ENCODE peak calls at places on chromosomes 7 and 10, in eight cellular contexts. One of them, this sample, is unnamed.

GRCh38 chr10:110207805-110208613 is 604 bp downstream of the MXI1 start:
- DNase-seq in NCI-H1105: no peak
- DNase-seq in T follicular helper cell: peak; percentile 46
- DNase-seq in AML-193: peak; percentile 47
- DNase-seq in activated CD8-positive, alpha-beta memory T cell treated with anti-CD3 and anti-CD28 coated beads for 24 hours: peak; percentile 74
- DNase-seq in naive thymus-derived CD8-positive, alpha-beta T cell: peak; percentile 36
- DNase-seq in upper lobe of left lung: peak; percentile 83
- DNase-seq in A172: no peak
- DNase-seq in this sample: peak; percentile 37

GRCh38 chr7:72438491-72438890 is 26.4 kb upstream of the CALN1 start:
- DNase-seq in NCI-H1105: no peak
- DNase-seq in T follicular helper cell: no peak
- DNase-seq in AML-193: no peak
- DNase-seq in activated CD8-positive, alpha-beta memory T cell treated with anti-CD3 and anti-CD28 coated beads for 24 hours: no peak
- DNase-seq in naive thymus-derived CD8-positive, alpha-beta T cell: no peak
- DNase-seq in upper lobe of left lung: no peak
- DNase-seq in A172: no peak
- DNase-seq in this sample: no peak

GRCh38 chr10:110500515-110500905 is 2.8 kb downstream of the DUSP5 start:
- DNase-seq in NCI-H1105: no peak
- DNase-seq in T follicular helper cell: no peak
- DNase-seq in AML-193: no peak
- DNase-seq in activated CD8-positive, alpha-beta memory T cell treated with anti-CD3 and anti-CD28 coated beads for 24 hours: no peak
- DNase-seq in naive thymus-derived CD8-positive, alpha-beta T cell: no peak
- DNase-seq in upper lobe of left lung: no peak
- DNase-seq in A172: peak; percentile 77
- DNase-seq in this sample: no peak

GRCh38 chr10:112307631-112308502 is 24.7 kb downstream of the TECTB start:
- DNase-seq in NCI-H1105: no peak
- DNase-seq in T follicular helper cell: no peak
- DNase-seq in AML-193: no peak
- DNase-seq in activated CD8-positive, alpha-beta memory T cell treated with anti-CD3 and anti-CD28 coated beads for 24 hours: peak; percentile 57
- DNase-seq in naive thymus-derived CD8-positive, alpha-beta T cell: no peak
- DNase-seq in upper lobe of left lung: no peak
- DNase-seq in A172: peak; percentile 55
- DNase-seq in this sample: no peak

GRCh38 chr10:129904323-129904722 is 59.8 kb downstream of the EBF3 start:
- DNase-seq in NCI-H1105: no peak
- DNase-seq in T follicular helper cell: no peak
- DNase-seq in AML-193: no peak
- DNase-seq in activated CD8-positive, alpha-beta memory T cell treated with anti-CD3 and anti-CD28 coated beads for 24 hours: no peak
- DNase-seq in naive thymus-derived CD8-positive, alpha-beta T cell: no peak
- DNase-seq in upper lobe of left lung: no peak
- DNase-seq in A172: no peak
- DNase-seq in this sample: no peak

GRCh38 chr10:73923935-73924598 is 13.1 kb downstream of the PLAU start:
- DNase-seq in NCI-H1105: no peak
- DNase-seq in T follicular helper cell: no peak
- DNase-seq in AML-193: no peak
- DNase-seq in activated CD8-positive, alpha-beta memory T cell treated with anti-CD3 and anti-CD28 coated beads for 24 hours: no peak
- DNase-seq in naive thymus-derived CD8-positive, alpha-beta T cell: no peak
- DNase-seq in upper lobe of left lung: no peak
- DNase-seq in A172: no peak
- DNase-seq in this sample: no peak

GRCh38 chr10:100653957-100654834 is 91.2 kb upstream of the PAX2 start:
- DNase-seq in NCI-H1105: no peak
- DNase-seq in T follicular helper cell: no peak
- DNase-seq in AML-193: no peak
- DNase-seq in activated CD8-positive, alpha-beta memory T cell treated with anti-CD3 and anti-CD28 coated beads for 24 hours: peak; percentile 71
- DNase-seq in naive thymus-derived CD8-positive, alpha-beta T cell: no peak
- DNase-seq in upper lobe of left lung: peak; percentile 82
- DNase-seq in A172: peak; percentile 63
- DNase-seq in this sample: no peak

GRCh38 chr7:22352812-22353340 is 4.1 kb downstream of the RAPGEF5 start:
- DNase-seq in NCI-H1105: no peak
- DNase-seq in T follicular helper cell: no peak
- DNase-seq in AML-193: no peak
- DNase-seq in activated CD8-positive, alpha-beta memory T cell treated with anti-CD3 and anti-CD28 coated beads for 24 hours: no peak
- DNase-seq in naive thymus-derived CD8-positive, alpha-beta T cell: no peak
- DNase-seq in upper lobe of left lung: no peak
- DNase-seq in A172: no peak
- DNase-seq in this sample: no peak

GRCh38 chr10:113026679-113027078 is 76.6 kb downstream of the TCF7L2 start:
- DNase-seq in NCI-H1105: no peak
- DNase-seq in T follicular helper cell: no peak
- DNase-seq in AML-193: no peak
- DNase-seq in activated CD8-positive, alpha-beta memory T cell treated with anti-CD3 and anti-CD28 coated beads for 24 hours: no peak
- DNase-seq in naive thymus-derived CD8-positive, alpha-beta T cell: no peak
- DNase-seq in upper lobe of left lung: no peak
- DNase-seq in A172: peak; percentile 53
- DNase-seq in this sample: no peak

GRCh38 chr10:3330687-3331086 is 158.1 kb upstream of the PITRM1 start:
- DNase-seq in NCI-H1105: no peak
- DNase-seq in T follicular helper cell: no peak
- DNase-seq in AML-193: no peak
- DNase-seq in activated CD8-positive, alpha-beta memory T cell treated with anti-CD3 and anti-CD28 coated beads for 24 hours: no peak
- DNase-seq in naive thymus-derived CD8-positive, alpha-beta T cell: no peak
- DNase-seq in upper lobe of left lung: no peak
- DNase-seq in A172: peak; percentile 82
- DNase-seq in this sample: no peak

GRCh38 chr10:16832351-16833080 is 15.3 kb upstream of the RSU1 start:
- DNase-seq in NCI-H1105: no peak
- DNase-seq in T follicular helper cell: no peak
- DNase-seq in AML-193: no peak
- DNase-seq in activated CD8-positive, alpha-beta memory T cell treated with anti-CD3 and anti-CD28 coated beads for 24 hours: no peak
- DNase-seq in naive thymus-derived CD8-positive, alpha-beta T cell: no peak
- DNase-seq in upper lobe of left lung: no peak
- DNase-seq in A172: peak; percentile 96
- DNase-seq in this sample: no peak

GRCh38 chr7:16978358-16979244 is 96.8 kb upstream of the AGR3 start:
- DNase-seq in NCI-H1105: no peak
- DNase-seq in T follicular helper cell: no peak
- DNase-seq in AML-193: no peak
- DNase-seq in activated CD8-positive, alpha-beta memory T cell treated with anti-CD3 and anti-CD28 coated beads for 24 hours: no peak
- DNase-seq in naive thymus-derived CD8-positive, alpha-beta T cell: no peak
- DNase-seq in upper lobe of left lung: no peak
- DNase-seq in A172: peak; percentile 79
- DNase-seq in this sample: no peak

GRCh38 chr7:92633211-92633906 is 43.2 kb upstream of the FAM133B start:
- DNase-seq in NCI-H1105: no peak
- DNase-seq in T follicular helper cell: no peak
- DNase-seq in AML-193: peak; percentile 86
- DNase-seq in activated CD8-positive, alpha-beta memory T cell treated with anti-CD3 and anti-CD28 coated beads for 24 hours: no peak
- DNase-seq in naive thymus-derived CD8-positive, alpha-beta T cell: no peak
- DNase-seq in upper lobe of left lung: no peak
- DNase-seq in A172: peak; percentile 96
- DNase-seq in this sample: no peak

GRCh38 chr7:128860158-128861073 is 2.2 kb upstream of the ATP6V1F start:
- DNase-seq in NCI-H1105: no peak
- DNase-seq in T follicular helper cell: no peak
- DNase-seq in AML-193: no peak
- DNase-seq in activated CD8-positive, alpha-beta memory T cell treated with anti-CD3 and anti-CD28 coated beads for 24 hours: no peak
- DNase-seq in naive thymus-derived CD8-positive, alpha-beta T cell: no peak
- DNase-seq in upper lobe of left lung: no peak
- DNase-seq in A172: no peak
- DNase-seq in this sample: no peak

GRCh38 chr10:110840225-110840922 is 31.4 kb upstream of the PDCD4 start:
- DNase-seq in NCI-H1105: no peak
- DNase-seq in T follicular helper cell: no peak
- DNase-seq in AML-193: no peak
- DNase-seq in activated CD8-positive, alpha-beta memory T cell treated with anti-CD3 and anti-CD28 coated beads for 24 hours: no peak
- DNase-seq in naive thymus-derived CD8-positive, alpha-beta T cell: no peak
- DNase-seq in upper lobe of left lung: no peak
- DNase-seq in A172: no peak
- DNase-seq in this sample: no peak

GRCh38 chr7:27172823-27173411 is 1.2 kb downstream of the HOXA10 start:
- DNase-seq in NCI-H1105: peak; percentile 55
- DNase-seq in T follicular helper cell: no peak
- DNase-seq in AML-193: no peak
- DNase-seq in activated CD8-positive, alpha-beta memory T cell treated with anti-CD3 and anti-CD28 coated beads for 24 hours: peak; percentile 68
- DNase-seq in naive thymus-derived CD8-positive, alpha-beta T cell: no peak
- DNase-seq in upper lobe of left lung: peak; percentile 87
- DNase-seq in A172: peak; percentile 77
- DNase-seq in this sample: no peak

GRCh38 chr7:101546308-101546936 is 82.7 kb downstream of the MYL10 start:
- DNase-seq in NCI-H1105: no peak
- DNase-seq in T follicular helper cell: no peak
- DNase-seq in AML-193: no peak
- DNase-seq in activated CD8-positive, alpha-beta memory T cell treated with anti-CD3 and anti-CD28 coated beads for 24 hours: no peak
- DNase-seq in naive thymus-derived CD8-positive, alpha-beta T cell: no peak
- DNase-seq in upper lobe of left lung: no peak
- DNase-seq in A172: no peak
- DNase-seq in this sample: no peak

GRCh38 chr7:8212638-8213037 is 49.3 kb downstream of the ICA1 start:
- DNase-seq in NCI-H1105: no peak
- DNase-seq in T follicular helper cell: no peak
- DNase-seq in AML-193: no peak
- DNase-seq in activated CD8-positive, alpha-beta memory T cell treated with anti-CD3 and anti-CD28 coated beads for 24 hours: no peak
- DNase-seq in naive thymus-derived CD8-positive, alpha-beta T cell: no peak
- DNase-seq in upper lobe of left lung: no peak
- DNase-seq in A172: no peak
- DNase-seq in this sample: no peak

GRCh38 chr10:34723746-34724145 is 91.3 kb downstream of the PARD3 start:
- DNase-seq in NCI-H1105: no peak
- DNase-seq in T follicular helper cell: no peak
- DNase-seq in AML-193: no peak
- DNase-seq in activated CD8-positive, alpha-beta memory T cell treated with anti-CD3 and anti-CD28 coated beads for 24 hours: no peak
- DNase-seq in naive thymus-derived CD8-positive, alpha-beta T cell: no peak
- DNase-seq in upper lobe of left lung: no peak
- DNase-seq in A172: no peak
- DNase-seq in this sample: no peak

GRCh38 chr10:119620241-119620753 is 23.5 kb upstream of the TIAL1 start:
- DNase-seq in NCI-H1105: no peak
- DNase-seq in T follicular helper cell: no peak
- DNase-seq in AML-193: no peak
- DNase-seq in activated CD8-positive, alpha-beta memory T cell treated with anti-CD3 and anti-CD28 coated beads for 24 hours: no peak
- DNase-seq in naive thymus-derived CD8-positive, alpha-beta T cell: no peak
- DNase-seq in upper lobe of left lung: no peak
- DNase-seq in A172: peak; percentile 20
- DNase-seq in this sample: no peak

GRCh38 chr10:103276941-103277712 is at the start of gene INA:
- DNase-seq in NCI-H1105: peak; percentile 60
- DNase-seq in T follicular helper cell: no peak
- DNase-seq in AML-193: no peak
- DNase-seq in activated CD8-positive, alpha-beta memory T cell treated with anti-CD3 and anti-CD28 coated beads for 24 hours: peak; percentile 61
- DNase-seq in naive thymus-derived CD8-positive, alpha-beta T cell: no peak
- DNase-seq in upper lobe of left lung: peak; percentile 79
- DNase-seq in A172: no peak
- DNase-seq in this sample: no peak

GRCh38 chr10:93221521-93221920 is 147.8 kb downstream of the CYP26A1 start:
- DNase-seq in NCI-H1105: no peak
- DNase-seq in T follicular helper cell: no peak
- DNase-seq in AML-193: no peak
- DNase-seq in activated CD8-positive, alpha-beta memory T cell treated with anti-CD3 and anti-CD28 coated beads for 24 hours: no peak
- DNase-seq in naive thymus-derived CD8-positive, alpha-beta T cell: no peak
- DNase-seq in upper lobe of left lung: no peak
- DNase-seq in A172: no peak
- DNase-seq in this sample: no peak

GRCh38 chr7:897086-897485 is 20.7 kb downstream of the GET4 start:
- DNase-seq in NCI-H1105: no peak
- DNase-seq in T follicular helper cell: no peak
- DNase-seq in AML-193: no peak
- DNase-seq in activated CD8-positive, alpha-beta memory T cell treated with anti-CD3 and anti-CD28 coated beads for 24 hours: no peak
- DNase-seq in naive thymus-derived CD8-positive, alpha-beta T cell: no peak
- DNase-seq in upper lobe of left lung: peak; percentile 44
- DNase-seq in A172: no peak
- DNase-seq in this sample: no peak

GRCh38 chr7:5332579-5332978 is 49.8 kb downstream of the SLC29A4 start:
- DNase-seq in NCI-H1105: no peak
- DNase-seq in T follicular helper cell: no peak
- DNase-seq in AML-193: no peak
- DNase-seq in activated CD8-positive, alpha-beta memory T cell treated with anti-CD3 and anti-CD28 coated beads for 24 hours: no peak
- DNase-seq in naive thymus-derived CD8-positive, alpha-beta T cell: no peak
- DNase-seq in upper lobe of left lung: peak; percentile 76
- DNase-seq in A172: no peak
- DNase-seq in this sample: no peak

GRCh38 chr7:22548313-22548712 is 48.3 kb upstream of the STEAP1B start:
- DNase-seq in NCI-H1105: no peak
- DNase-seq in T follicular helper cell: no peak
- DNase-seq in AML-193: no peak
- DNase-seq in activated CD8-positive, alpha-beta memory T cell treated with anti-CD3 and anti-CD28 coated beads for 24 hours: no peak
- DNase-seq in naive thymus-derived CD8-positive, alpha-beta T cell: no peak
- DNase-seq in upper lobe of left lung: no peak
- DNase-seq in A172: no peak
- DNase-seq in this sample: no peak

GRCh38 chr10:80136134-80136571 is 3.6 kb downstream of the PLAC9 start:
- DNase-seq in NCI-H1105: no peak
- DNase-seq in T follicular helper cell: no peak
- DNase-seq in AML-193: no peak
- DNase-seq in activated CD8-positive, alpha-beta memory T cell treated with anti-CD3 and anti-CD28 coated beads for 24 hours: no peak
- DNase-seq in naive thymus-derived CD8-positive, alpha-beta T cell: no peak
- DNase-seq in upper lobe of left lung: peak; percentile 86
- DNase-seq in A172: peak; percentile 74
- DNase-seq in this sample: no peak

GRCh38 chr10:21991785-21992184 is 11.7 kb downstream of the DNAJC1 start:
- DNase-seq in NCI-H1105: no peak
- DNase-seq in T follicular helper cell: no peak
- DNase-seq in AML-193: no peak
- DNase-seq in activated CD8-positive, alpha-beta memory T cell treated with anti-CD3 and anti-CD28 coated beads for 24 hours: no peak
- DNase-seq in naive thymus-derived CD8-positive, alpha-beta T cell: no peak
- DNase-seq in upper lobe of left lung: no peak
- DNase-seq in A172: no peak
- DNase-seq in this sample: no peak

GRCh38 chr7:21135437-21135836 is 292.4 kb upstream of the SP4 start:
- DNase-seq in NCI-H1105: no peak
- DNase-seq in T follicular helper cell: no peak
- DNase-seq in AML-193: no peak
- DNase-seq in activated CD8-positive, alpha-beta memory T cell treated with anti-CD3 and anti-CD28 coated beads for 24 hours: no peak
- DNase-seq in naive thymus-derived CD8-positive, alpha-beta T cell: no peak
- DNase-seq in upper lobe of left lung: no peak
- DNase-seq in A172: no peak
- DNase-seq in this sample: no peak